ENCODE peak calls at places on chromosomes 2 and 18, in five cellular contexts. K is colonic mucosa, C is AG10803, Q is RWPE1, M is upper lobe of right lung. N is an unnamed sample.

GRCh38 chr2:157895531-157895930 is 19.4 kb upstream of the ACVR1 start:
- DNase-seq in K (no peak), C (peak), Q (no peak), M (no peak), N (no peak)

GRCh38 chr18:36835927-36836326 is 7.0 kb downstream of the KIAA1328 start:
- DNase-seq in Q (no peak), M (no peak), C (no peak), K (no peak), N (no peak)

GRCh38 chr2:201471732-201472395 is 20.3 kb downstream of the STRADB start:
- DNase-seq in K (no peak), M (no peak), Q (no peak), C (peak), N (no peak)

GRCh38 chr18:75936862-75937261 is 509.4 kb upstream of the SMIM21 start:
- DNase-seq in Q (no peak), K (no peak), M (no peak), C (no peak), N (no peak)

GRCh38 chr2:15142069-15142689 is 419.0 kb downstream of the NBAS start:
- DNase-seq in C (no peak), Q (peak), M (no peak), K (no peak), N (peak)

GRCh38 chr2:159613515-159614336 is 2.6 kb downstream of the BAZ2B start:
- DNase-seq in C (peak), K (no peak), M (no peak), Q (no peak), N (no peak)

GRCh38 chr2:46561731-46562450 is 82.5 kb downstream of the TMEM247 start:
- DNase-seq in C (no peak), K (no peak), M (no peak), Q (no peak), N (no peak)

GRCh38 chr18:59779979-59780378 is 82.8 kb upstream of the CCBE1 start:
- DNase-seq in Q (peak), C (peak), M (no peak), K (no peak), N (no peak)

GRCh38 chr18:33812186-33812585 is 234.2 kb downstream of the ASXL3 start:
- DNase-seq in C (no peak), Q (peak), K (peak), M (no peak), N (no peak)

GRCh38 chr18:10588975-10589374 is 63.1 kb downstream of the NAPG start:
- DNase-seq in M (no peak), C (no peak), Q (no peak), K (no peak), N (no peak)

GRCh38 chr2:225788571-225788970 is 389.1 kb downstream of the NYAP2 start:
- DNase-seq in C (no peak), M (no peak), K (no peak), Q (no peak), N (no peak)

GRCh38 chr2:208040199-208041171 is 15.2 kb upstream of the PLEKHM3 start:
- DNase-seq in C (peak), K (peak), Q (peak), M (peak), N (peak)

GRCh38 chr2:41495050-41495449 is 552.8 kb upstream of the PKDCC start:
- DNase-seq in K (no peak), C (no peak), Q (no peak), M (no peak), N (no peak)

GRCh38 chr2:64105676-64106461 is 38.4 kb downstream of the PELI1 start:
- DNase-seq in Q (no peak), C (no peak), M (no peak), K (no peak), N (no peak)

GRCh38 chr2:191488135-191488534 is 189.8 kb upstream of the NABP1 start:
- DNase-seq in K (peak), M (no peak), Q (peak), C (peak), N (no peak)

GRCh38 chr18:58101291-58101706 is 57.3 kb downstream of the NEDD4L start:
- DNase-seq in K (no peak), M (no peak), Q (no peak), C (no peak), N (no peak)

GRCh38 chr2:6881036-6881435 is 3.5 kb downstream of the RSAD2 start:
- DNase-seq in C (no peak), K (no peak), M (no peak), Q (no peak), N (no peak)

GRCh38 chr2:31980674-31981356 is 30.0 kb downstream of the MEMO1 start:
- DNase-seq in C (peak), M (no peak), K (no peak), Q (peak), N (peak)

GRCh38 chr2:31528823-31529222 is 51.9 kb downstream of the SRD5A2 start:
- DNase-seq in K (no peak), C (no peak), Q (no peak), M (no peak), N (no peak)

GRCh38 chr2:8594731-8595427 is 87.0 kb upstream of the ID2 start:
- DNase-seq in K (no peak), M (peak), Q (no peak), C (no peak), N (no peak)

GRCh38 chr18:79439201-79440023 is 43.7 kb downstream of the NFATC1 start:
- DNase-seq in M (no peak), Q (no peak), C (peak), K (no peak), N (no peak)

GRCh38 chr2:60560734-60561649 is 7.5 kb upstream of the BCL11A start:
- DNase-seq in C (peak), M (no peak), Q (peak), K (no peak), N (peak)

GRCh38 chr2:41729800-41730364 is 317.9 kb upstream of the PKDCC start:
- DNase-seq in M (no peak), Q (no peak), K (no peak), C (no peak), N (no peak)

GRCh38 chr2:191218292-191218898 is 26.8 kb upstream of the MYO1B start:
- DNase-seq in C (peak), M (no peak), Q (no peak), K (peak), N (no peak)

GRCh38 chr2:217993817-217994459 is 8.9 kb downstream of the TNS1 start:
- DNase-seq in Q (no peak), M (peak), K (peak), C (no peak), N (peak)

GRCh38 chr2:228613133-228613532 is 431.6 kb upstream of the SPHKAP start:
- DNase-seq in K (no peak), C (peak), Q (peak), M (no peak), N (no peak)

GRCh38 chr2:195498176-195498575 is 158.8 kb upstream of the SLC39A10 start:
- DNase-seq in C (peak), M (no peak), Q (peak), K (peak), N (peak)

GRCh38 chr18:68660355-68661183 is 54.3 kb downstream of the TMX3 start:
- DNase-seq in M (no peak), K (no peak), Q (peak), C (peak), N (peak)

GRCh38 chr18:9802175-9802747 is 83.5 kb upstream of the TXNDC2 start:
- DNase-seq in K (no peak), Q (no peak), C (no peak), M (no peak), N (no peak)

GRCh38 chr2:201735486-201735885 is 37.0 kb upstream of the MPP4 start:
- DNase-seq in Q (no peak), K (no peak), M (no peak), C (no peak), N (no peak)

GRCh38 chr2:29995241-29995640 is 73.9 kb upstream of the ALK start:
- DNase-seq in C (no peak), K (no peak), Q (no peak), M (no peak), N (no peak)

DNA sequence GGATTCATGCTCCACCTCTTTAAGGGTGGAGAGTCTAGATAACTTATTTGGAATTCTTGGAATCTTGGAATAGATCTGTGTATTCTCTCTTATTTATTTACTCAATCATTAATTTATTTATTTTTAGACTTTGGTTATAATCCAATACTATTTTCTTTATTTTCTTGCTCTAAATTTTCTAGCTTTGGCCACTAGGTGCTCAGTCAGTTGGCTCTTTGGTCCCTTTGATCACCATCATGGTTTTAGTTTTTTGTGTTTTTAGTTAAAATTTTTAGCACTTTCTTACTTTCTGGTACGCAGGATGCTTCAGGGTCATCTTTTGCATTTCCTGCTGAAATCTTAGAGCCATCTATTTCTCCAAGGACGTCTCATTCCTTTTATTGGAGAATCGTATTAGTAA is 5.2 kb upstream of the PLEK start:
- DNase-seq in C (no peak), K (no peak), Q (no peak), M (no peak), N (no peak)
- TF ChIP-seq CTCF in C (peak), K (no peak), Q (no peak), M (no peak), N (no peak)

DNA sequence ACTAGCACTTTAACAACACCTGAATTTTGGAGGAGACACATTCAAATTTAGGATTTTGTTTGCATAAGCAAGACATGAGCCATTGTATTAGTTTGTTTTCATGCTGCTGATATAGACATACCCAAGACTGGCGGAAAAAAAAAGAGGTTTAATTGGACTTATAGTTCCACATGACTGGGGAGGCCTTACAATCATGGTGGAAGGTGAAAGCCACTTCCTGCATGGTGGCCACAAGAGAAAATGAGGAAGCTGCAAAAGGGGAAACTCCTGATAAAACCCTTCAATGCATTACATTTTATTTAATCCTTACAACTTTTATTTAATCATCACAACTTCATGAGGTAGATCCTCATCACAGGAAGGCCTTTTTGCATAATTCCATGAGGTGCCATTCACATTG is 242.0 kb upstream of the STON1 start:
- DNase-seq in Q (no peak), C (no peak), M (no peak), K (no peak), N (no peak)
- TF ChIP-seq CTCF in Q (no peak), C (no peak), M (no peak), K (no peak), N (no peak)

GRCh38 chr2:71276311-71277158 is 49.6 kb upstream of the PAIP2B start:
- DNase-seq in Q (peak), M (peak), K (peak), C (peak), N (peak)
- TF ChIP-seq CTCF in Q (no peak), M (no peak), K (no peak), C (peak), N (no peak)

GRCh38 chr2:118294063-118294462 is 205.8 kb downstream of the INSIG2 start:
- DNase-seq in K (no peak), Q (no peak), C (no peak), M (no peak), N (no peak)

GRCh38 chr2:118292991-118293390 is 204.7 kb downstream of the INSIG2 start:
- DNase-seq in M (no peak), C (peak), K (no peak), Q (no peak), N (no peak)

GRCh38 chr2:118295592-118296390 is 207.5 kb downstream of the INSIG2 start:
- DNase-seq in K (no peak), Q (no peak), M (no peak), C (no peak), N (no peak)

GRCh38 chr2:118290436-118291004 is 202.2 kb downstream of the INSIG2 start:
- DNase-seq in K (no peak), Q (no peak), M (no peak), C (peak), N (no peak)

GRCh38 chr2:118291481-118291880 is 203.2 kb downstream of the INSIG2 start:
- DNase-seq in Q (no peak), C (peak), K (no peak), M (no peak), N (no peak)
- TF ChIP-seq CTCF in Q (no peak), C (peak), K (no peak), M (no peak), N (no peak)

DNA sequence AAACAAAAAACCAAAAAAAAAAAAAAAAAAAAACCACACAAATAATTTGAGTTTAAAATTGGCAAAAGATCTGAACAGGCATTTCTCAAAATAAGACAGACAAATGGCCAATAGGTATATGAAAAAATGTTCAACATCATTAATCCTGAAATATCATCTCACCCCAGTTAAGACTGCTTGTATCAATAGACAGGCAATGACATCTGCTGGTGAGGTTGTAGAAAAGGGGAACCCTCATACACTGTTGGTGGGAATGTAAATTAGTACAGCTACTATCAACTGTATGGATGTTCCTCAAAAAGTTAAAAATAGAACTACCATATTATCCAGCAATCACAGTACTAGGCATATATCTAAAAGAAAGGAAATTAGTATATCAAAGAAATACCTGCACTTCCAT is 523.1 kb downstream of the XIRP2 start:
- DNase-seq in K (no peak), C (no peak), M (no peak), Q (no peak), N (no peak)
- TF ChIP-seq CTCF in K (no peak), C (no peak), M (no peak), Q (no peak), N (no peak)

DNA sequence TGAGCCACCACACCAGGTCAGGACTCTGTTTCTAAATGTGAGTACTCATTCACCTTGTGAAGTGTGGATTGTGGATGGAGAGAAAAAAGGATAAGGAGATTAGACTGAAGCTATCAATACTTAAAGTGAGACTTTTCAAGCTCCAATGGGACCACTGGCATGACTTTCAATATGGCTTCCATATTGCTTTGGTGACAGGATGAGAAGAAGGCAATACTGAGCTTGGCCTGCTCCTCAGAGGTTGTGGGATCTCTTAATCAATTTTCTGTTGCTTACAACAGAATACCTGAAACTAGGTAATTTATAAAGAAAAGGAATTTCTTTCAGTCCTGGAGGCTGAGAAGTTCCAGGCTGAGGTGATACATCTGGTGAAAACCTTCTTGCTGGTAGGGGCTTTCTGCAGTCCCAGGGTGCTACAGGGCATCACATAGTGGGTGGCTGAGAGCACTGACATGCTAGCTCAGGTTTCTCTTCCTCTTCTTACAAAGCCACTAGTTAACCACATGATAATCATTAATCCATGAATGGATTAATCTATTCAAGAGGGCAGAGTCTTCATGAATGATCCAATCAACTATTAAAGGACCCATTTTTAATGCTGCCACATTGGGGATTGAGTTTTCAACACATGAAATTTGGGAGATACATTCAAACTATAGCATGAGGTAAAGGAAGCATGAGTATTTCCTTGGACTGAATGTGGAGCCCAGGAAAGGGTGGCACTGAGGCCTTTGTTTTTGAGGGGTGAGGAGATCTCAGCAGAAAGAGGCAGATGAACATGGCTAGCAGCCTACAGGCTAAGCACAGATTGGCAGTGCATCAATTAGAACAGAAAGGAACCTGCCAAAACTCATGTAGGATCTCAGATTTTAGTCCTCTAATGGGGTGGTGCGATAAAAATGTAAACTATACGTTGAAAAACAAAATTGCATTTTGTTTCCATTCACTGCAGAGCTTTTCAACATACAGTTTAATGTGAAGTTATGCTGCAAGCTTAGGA is 274.5 kb downstream of the PIK3C3 start:
- DNase-seq in M (no peak), K (no peak), C (no peak), Q (no peak), N (no peak)
- TF ChIP-seq CTCF in M (no peak), K (no peak), C (no peak), Q (no peak), N (no peak)